ENCODE peak calls at places on chromosomes 7 and 10, in six cellular contexts. U, H, K, V, P and Z are unnamed samples.

GRCh38 chr10:78419481-78420265 is 386.0 kb downstream of the RPS24 start:
- DNase-seq in U (no peak), H (no peak), K (no peak), V (no peak), P (no peak), Z (no peak)

GRCh38 chr10:8044908-8045727 is 9.4 kb upstream of the GATA3 start:
- DNase-seq in U (no peak), H (no peak), K (no peak), V (no peak), P (no peak), Z (no peak)

GRCh38 chr7:50954716-50955115 is 172.0 kb upstream of the GRB10 start:
- DNase-seq in U (no peak), H (no peak), K (no peak), V (no peak), P (no peak), Z (no peak)

GRCh38 chr7:112907658-112908057 is 117.5 kb upstream of the TMEM168 start:
- DNase-seq in U (no peak), H (no peak), K (no peak), V (no peak), P (no peak), Z (no peak)

GRCh38 chr7:76356823-76357222 is 2.0 kb downstream of the YWHAG start:
- DNase-seq in U (no peak), H (no peak), K (no peak), V (no peak), P (no peak), Z (peak)

GRCh38 chr7:55120501-55121198 is 101.8 kb downstream of the EGFR start:
- DNase-seq in U (no peak), H (no peak), K (no peak), V (no peak), P (no peak), Z (no peak)

GRCh38 chr7:21960922-21961321 is 15.2 kb upstream of the CDCA7L start:
- DNase-seq in U (no peak), H (no peak), K (no peak), V (no peak), P (no peak), Z (no peak)

GRCh38 chr10:6027929-6028328 is 34.2 kb downstream of the IL2RA start:
- DNase-seq in U (no peak), H (no peak), K (no peak), V (peak), P (no peak), Z (no peak)

GRCh38 chr10:60425392-60426110 is 35.9 kb upstream of the ANK3 start:
- DNase-seq in U (no peak), H (no peak), K (no peak), V (no peak), P (no peak), Z (peak)

GRCh38 chr10:77907900-77908717 is 18.4 kb downstream of the DLG5 start:
- DNase-seq in U (no peak), H (no peak), K (no peak), V (no peak), P (no peak), Z (peak)

GRCh38 chr7:73567701-73568685 is 10.4 kb downstream of the TBL2 start:
- DNase-seq in U (no peak), H (no peak), K (no peak), V (no peak), P (no peak), Z (no peak)

GRCh38 chr10:29636178-29636577 is 1.4 kb upstream of the SVIL start:
- DNase-seq in U (no peak), H (no peak), K (no peak), V (no peak), P (no peak), Z (peak)